ENCODE peak calls at places on chromosomes 13 and 19, in six cellular contexts. E, F, W, D, B and N are unnamed samples.

GRCh38 chr19:20607943-20608342 is 42.4 kb upstream of the ZNF737 start:
- DNase-seq in E (no peak), F (no peak), W (no peak), D (no peak), B (no peak), N (no peak)

GRCh38 chr19:38838208-38838985 is 6.8 kb upstream of the ECH1 start:
- DNase-seq in E (no peak), F (peak), W (no peak), D (no peak), B (peak), N (peak)

GRCh38 chr19:49830766-49831165 is 12.7 kb downstream of the MED25 start:
- DNase-seq in E (no peak), F (no peak), W (no peak), D (no peak), B (no peak), N (no peak)

GRCh38 chr19:11089254-11090013 is at the start of gene LDLR:
- DNase-seq in E (peak), F (peak), W (peak), D (peak), B (peak), N (peak)

GRCh38 chr19:46495789-46496099 is at the start of gene PNMA8B:
- DNase-seq in E (no peak), F (no peak), W (peak), D (peak), B (peak), N (no peak)

GRCh38 chr19:14048439-14049153 is 13.3 kb downstream of the PALM3 start:
- DNase-seq in E (no peak), F (no peak), W (no peak), D (peak), B (peak), N (peak)

GRCh38 chr19:38792250-38793111 is 3.5 kb downstream of the LGALS7B start:
- DNase-seq in E (no peak), F (peak), W (no peak), D (peak), B (peak), N (no peak)

GRCh38 chr19:28332886-28333285 is 880.1 kb downstream of the UQCRFS1 start:
- DNase-seq in E (no peak), F (no peak), W (no peak), D (no peak), B (no peak), N (no peak)

GRCh38 chr13:42996584-42996983 is 4.5 kb upstream of the EPSTI1 start:
- DNase-seq in E (no peak), F (no peak), W (no peak), D (no peak), B (no peak), N (no peak)

GRCh38 chr13:77521194-77521593 is 14.3 kb upstream of the SCEL start:
- DNase-seq in E (no peak), F (no peak), W (no peak), D (no peak), B (no peak), N (no peak)

GRCh38 chr19:51632126-51632525 is 1.9 kb upstream of the SIGLEC5 start:
- DNase-seq in E (no peak), F (no peak), W (no peak), D (no peak), B (no peak), N (no peak)

GRCh38 chr13:60230593-60230992 is 66.9 kb upstream of the DIAPH3 start:
- DNase-seq in E (no peak), F (no peak), W (no peak), D (no peak), B (no peak), N (no peak)

GRCh38 chr19:22331521-22331920 is 45.3 kb downstream of the ZNF729 start:
- DNase-seq in E (no peak), F (no peak), W (no peak), D (no peak), B (no peak), N (no peak)

GRCh38 chr13:30700364-30700763 is 35.0 kb upstream of the ALOX5AP start:
- DNase-seq in E (no peak), F (no peak), W (no peak), D (no peak), B (no peak), N (no peak)

GRCh38 chr19:21328402-21328801 is 808 bp downstream of the ZNF708 start:
- DNase-seq in E (no peak), F (no peak), W (no peak), D (no peak), B (no peak), N (no peak)

GRCh38 chr19:58367698-58368454 is 5.3 kb upstream of the ZNF497 start:
- DNase-seq in E (no peak), F (no peak), W (no peak), D (no peak), B (no peak), N (no peak)

GRCh38 chr13:32125221-32125621 is 93.6 kb downstream of the FRY start:
- DNase-seq in E (peak), F (no peak), W (no peak), D (no peak), B (no peak), N (no peak)